ENCODE peak calls at places on chromosomes 4 and X, in five cellular contexts. One of them, this sample, is unnamed.
A peak's percentile ranks its signal among the peaks of the same experiment; 100 is the strongest.

GRCh38 chr4:100907465-100908454 is 389.9 kb upstream of the EMCN start:
- DNase-seq in CD8-positive, alpha-beta T cell: no peak
- DNase-seq in neural progenitor cell: no peak
- DNase-seq in ovary: no peak
- DNase-seq in lower lobe of right lung: no peak
- DNase-seq in this sample: no peak

GRCh38 chr4:152943673-152944072 is 7.5 kb downstream of the FHDC1 start:
- DNase-seq in CD8-positive, alpha-beta T cell: no peak
- DNase-seq in lower lobe of right lung: no peak
- DNase-seq in neural progenitor cell: no peak
- DNase-seq in ovary: no peak
- DNase-seq in this sample: no peak

GRCh38 chrX:153659268-153659667 is 12.3 kb downstream of the DUSP9 start:
- DNase-seq in neural progenitor cell: no peak
- DNase-seq in lower lobe of right lung: no peak
- DNase-seq in CD8-positive, alpha-beta T cell: no peak
- DNase-seq in ovary: no peak
- DNase-seq in this sample: no peak

GRCh38 chrX:17242470-17242869 is 132.5 kb upstream of the NHS start:
- DNase-seq in lower lobe of right lung: no peak
- DNase-seq in ovary: no peak
- DNase-seq in neural progenitor cell: peak; percentile 62
- DNase-seq in CD8-positive, alpha-beta T cell: no peak
- DNase-seq in this sample: peak; percentile 7

GRCh38 chr4:10666616-10667015 is 18.0 kb downstream of the CLNK start:
- DNase-seq in CD8-positive, alpha-beta T cell: no peak
- DNase-seq in neural progenitor cell: no peak
- DNase-seq in lower lobe of right lung: no peak
- DNase-seq in ovary: no peak
- DNase-seq in this sample: no peak

GRCh38 chr4:55554453-55555030 is 7.8 kb upstream of the CLOCK start:
- DNase-seq in lower lobe of right lung: no peak
- DNase-seq in ovary: no peak
- DNase-seq in neural progenitor cell: no peak
- DNase-seq in CD8-positive, alpha-beta T cell: no peak
- DNase-seq in this sample: no peak

GRCh38 chr4:78517050-78517652 is 34.4 kb upstream of the ANXA3 start:
- DNase-seq in CD8-positive, alpha-beta T cell: no peak
- DNase-seq in neural progenitor cell: peak; percentile 54
- DNase-seq in ovary: no peak
- DNase-seq in lower lobe of right lung: no peak
- DNase-seq in this sample: no peak

GRCh38 chr4:83699358-83699757 is 163.4 kb downstream of the GPAT3 start:
- DNase-seq in CD8-positive, alpha-beta T cell: no peak
- DNase-seq in neural progenitor cell: no peak
- DNase-seq in ovary: no peak
- DNase-seq in lower lobe of right lung: no peak
- DNase-seq in this sample: no peak

GRCh38 chr4:113445286-113445685 is 316.3 kb downstream of the CAMK2D start:
- DNase-seq in lower lobe of right lung: no peak
- DNase-seq in CD8-positive, alpha-beta T cell: no peak
- DNase-seq in ovary: peak; percentile 44
- DNase-seq in neural progenitor cell: no peak
- DNase-seq in this sample: no peak

GRCh38 chr4:94407846-94408245 is 43.9 kb upstream of the PDLIM5 start:
- DNase-seq in lower lobe of right lung: no peak
- DNase-seq in ovary: no peak
- DNase-seq in neural progenitor cell: no peak
- DNase-seq in CD8-positive, alpha-beta T cell: no peak
- DNase-seq in this sample: no peak

GRCh38 chr4:74674750-74675149 is 119.6 kb downstream of the BTC start:
- DNase-seq in CD8-positive, alpha-beta T cell: no peak
- DNase-seq in lower lobe of right lung: no peak
- DNase-seq in neural progenitor cell: no peak
- DNase-seq in ovary: no peak
- DNase-seq in this sample: no peak

GRCh38 chr4:177583000-177583399 is 140.8 kb upstream of the AGA start:
- DNase-seq in ovary: no peak
- DNase-seq in lower lobe of right lung: no peak
- DNase-seq in neural progenitor cell: no peak
- DNase-seq in CD8-positive, alpha-beta T cell: no peak
- DNase-seq in this sample: no peak

GRCh38 chrX:10174810-10175209 is 18.0 kb downstream of the CLCN4 start:
- DNase-seq in lower lobe of right lung: no peak
- DNase-seq in ovary: no peak
- DNase-seq in CD8-positive, alpha-beta T cell: no peak
- DNase-seq in neural progenitor cell: no peak
- DNase-seq in this sample: no peak

GRCh38 chrX:66110112-66110511 is 53.9 kb upstream of the HEPH start:
- DNase-seq in CD8-positive, alpha-beta T cell: no peak
- DNase-seq in lower lobe of right lung: no peak
- DNase-seq in ovary: no peak
- DNase-seq in neural progenitor cell: peak; percentile 9
- DNase-seq in this sample: no peak

GRCh38 chr4:94536649-94537464 is 85.1 kb downstream of the PDLIM5 start:
- DNase-seq in ovary: no peak
- DNase-seq in CD8-positive, alpha-beta T cell: no peak
- DNase-seq in neural progenitor cell: peak; percentile 19
- DNase-seq in lower lobe of right lung: no peak
- DNase-seq in this sample: no peak

GRCh38 chr4:26931961-26932360 is 71.3 kb downstream of the STIM2 start:
- DNase-seq in lower lobe of right lung: no peak
- DNase-seq in neural progenitor cell: no peak
- DNase-seq in ovary: no peak
- DNase-seq in CD8-positive, alpha-beta T cell: no peak
- DNase-seq in this sample: no peak

DNA sequence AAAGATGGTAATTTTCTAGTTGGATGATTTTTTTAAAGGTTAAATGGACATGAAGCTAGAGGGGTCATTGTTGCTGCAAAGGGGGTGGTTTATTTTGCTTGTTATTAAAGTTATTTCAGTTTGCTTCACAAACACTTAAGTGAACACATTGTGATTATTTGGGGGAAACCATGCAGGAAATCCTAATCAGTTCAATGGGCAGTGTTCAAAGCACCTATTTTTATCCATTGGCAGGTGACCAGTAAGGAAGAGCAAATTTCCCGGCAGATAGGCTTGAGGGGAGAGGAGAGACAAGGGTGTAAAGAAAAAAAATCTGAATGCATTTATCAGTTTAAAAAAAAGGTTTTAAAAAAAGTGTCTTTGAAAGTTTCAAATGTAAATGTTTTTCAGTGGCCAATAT is 17.6 kb downstream of the GPR174 start:
- DNase-seq in lower lobe of right lung: no peak
- DNase-seq in neural progenitor cell: no peak
- DNase-seq in CD8-positive, alpha-beta T cell: no peak
- DNase-seq in ovary: no peak
- DNase-seq in this sample: no peak
- H3K27ac ChIP-seq in lower lobe of right lung: no peak overlapping the region
- H3K27ac ChIP-seq in neural progenitor cell: no peak overlapping the region
- H3K27ac ChIP-seq in CD8-positive, alpha-beta T cell: peak overlapping the region; percentile 41
- H3K27ac ChIP-seq in ovary: no peak overlapping the region
- H3K27ac ChIP-seq in this sample: no peak overlapping the region

DNA sequence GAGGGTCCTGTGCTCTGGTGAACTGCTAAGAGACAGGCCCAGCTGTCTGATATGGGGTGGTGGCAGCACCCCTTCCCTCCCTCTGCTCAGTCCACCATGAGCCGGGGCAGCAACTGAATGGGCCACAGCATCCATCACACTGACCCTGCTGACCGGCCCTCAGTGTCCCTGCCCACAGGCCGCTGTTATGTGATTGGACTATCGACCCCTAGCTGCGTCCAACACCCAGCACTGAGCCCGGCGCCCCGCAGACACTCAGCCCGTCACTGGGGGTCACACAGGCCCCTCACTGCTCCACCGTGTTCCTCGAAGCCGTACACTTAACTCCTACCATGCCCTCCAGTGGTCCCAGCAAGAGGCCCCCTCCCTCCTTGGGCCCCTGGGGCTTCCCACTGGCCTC is 88.8 kb upstream of the PSAPL1 start:
- DNase-seq in CD8-positive, alpha-beta T cell: no peak
- DNase-seq in ovary: no peak
- DNase-seq in neural progenitor cell: no peak
- DNase-seq in lower lobe of right lung: no peak
- DNase-seq in this sample: no peak
- TF ChIP-seq CTCF in CD8-positive, alpha-beta T cell: no peak
- TF ChIP-seq CTCF in ovary: no peak
- TF ChIP-seq CTCF in neural progenitor cell: no peak
- TF ChIP-seq CTCF in lower lobe of right lung: no peak
- TF ChIP-seq CTCF in this sample: no peak

GRCh38 chr4:165794834-165795233 is 78.2 kb upstream of the TLL1 start:
- DNase-seq in neural progenitor cell: no peak
- DNase-seq in ovary: no peak
- DNase-seq in CD8-positive, alpha-beta T cell: no peak
- DNase-seq in lower lobe of right lung: no peak
- DNase-seq in this sample: no peak

GRCh38 chr4:165802452-165802851 is 70.6 kb upstream of the TLL1 start:
- DNase-seq in CD8-positive, alpha-beta T cell: no peak
- DNase-seq in ovary: no peak
- DNase-seq in lower lobe of right lung: no peak
- DNase-seq in neural progenitor cell: no peak
- DNase-seq in this sample: no peak

GRCh38 chr4:165803005-165803404 is 70.0 kb upstream of the TLL1 start:
- DNase-seq in CD8-positive, alpha-beta T cell: no peak
- DNase-seq in neural progenitor cell: no peak
- DNase-seq in lower lobe of right lung: no peak
- DNase-seq in ovary: no peak
- DNase-seq in this sample: no peak

GRCh38 chr4:165799384-165799815 is 73.6 kb upstream of the TLL1 start:
- DNase-seq in ovary: no peak
- DNase-seq in CD8-positive, alpha-beta T cell: no peak
- DNase-seq in neural progenitor cell: no peak
- DNase-seq in lower lobe of right lung: peak; percentile 38
- DNase-seq in this sample: no peak
- H3K4me3 ChIP-seq in ovary: no peak overlapping the region
- H3K4me3 ChIP-seq in CD8-positive, alpha-beta T cell: no peak overlapping the region
- H3K4me3 ChIP-seq in neural progenitor cell: no peak overlapping the region
- H3K4me3 ChIP-seq in lower lobe of right lung: no peak overlapping the region
- H3K4me3 ChIP-seq in this sample: no peak overlapping the region

GRCh38 chr4:142350886-142351285 is 495.2 kb downstream of the INPP4B start:
- DNase-seq in CD8-positive, alpha-beta T cell: no peak
- DNase-seq in ovary: no peak
- DNase-seq in lower lobe of right lung: no peak
- DNase-seq in neural progenitor cell: no peak
- DNase-seq in this sample: peak; percentile 36
- H3K27ac ChIP-seq in CD8-positive, alpha-beta T cell: no peak overlapping the region
- H3K27ac ChIP-seq in ovary: no peak overlapping the region
- H3K27ac ChIP-seq in lower lobe of right lung: peak overlapping the region; percentile 13
- H3K27ac ChIP-seq in neural progenitor cell: no peak overlapping the region
- H3K27ac ChIP-seq in this sample: no peak overlapping the region

GRCh38 chr4:121485190-121485804 is 104.5 kb upstream of the QRFPR start:
- DNase-seq in lower lobe of right lung: no peak
- DNase-seq in ovary: no peak
- DNase-seq in CD8-positive, alpha-beta T cell: peak; percentile 15
- DNase-seq in neural progenitor cell: no peak
- DNase-seq in this sample: no peak
- TF ChIP-seq CTCF in lower lobe of right lung: no peak
- TF ChIP-seq CTCF in ovary: no peak
- TF ChIP-seq CTCF in CD8-positive, alpha-beta T cell: no peak
- TF ChIP-seq CTCF in neural progenitor cell: no peak
- TF ChIP-seq CTCF in this sample: no peak

GRCh38 chrX:13732246-13733067 is 2.0 kb downstream of the TRAPPC2 start:
- DNase-seq in neural progenitor cell: no peak
- DNase-seq in lower lobe of right lung: no peak
- DNase-seq in CD8-positive, alpha-beta T cell: no peak
- DNase-seq in ovary: no peak
- DNase-seq in this sample: no peak
- H3K4me3 ChIP-seq in neural progenitor cell: no peak overlapping the region
- H3K4me3 ChIP-seq in lower lobe of right lung: no peak overlapping the region
- H3K4me3 ChIP-seq in CD8-positive, alpha-beta T cell: no peak overlapping the region
- H3K4me3 ChIP-seq in ovary: no peak overlapping the region
- H3K4me3 ChIP-seq in this sample: no peak overlapping the region

DNA sequence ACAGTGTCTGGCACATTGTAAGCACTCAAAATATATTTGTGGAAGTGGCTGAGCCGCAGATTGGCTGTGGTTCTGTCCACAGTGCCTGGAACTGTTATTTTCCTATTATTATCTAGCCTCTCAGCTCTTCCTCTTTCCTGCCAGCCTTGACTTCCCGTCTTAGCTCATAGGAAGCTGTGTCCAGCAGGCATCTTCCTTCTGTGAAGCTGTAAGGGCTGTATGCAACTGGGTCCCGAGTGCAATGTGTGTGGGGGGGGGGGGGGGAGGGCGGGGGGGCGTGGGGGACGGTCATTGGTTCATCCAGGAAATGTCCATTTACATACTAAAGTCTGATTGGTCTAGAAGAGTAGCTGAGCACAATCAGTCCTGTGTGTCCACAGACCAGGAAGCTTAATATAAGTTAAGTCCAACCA is 210.7 kb downstream of the PDGFRA start:
- DNase-seq in neural progenitor cell: peak; percentile 59
- DNase-seq in ovary: peak; percentile 11
- DNase-seq in CD8-positive, alpha-beta T cell: no peak
- DNase-seq in lower lobe of right lung: peak; percentile 47
- DNase-seq in this sample: no peak
- H3K27ac ChIP-seq in neural progenitor cell: no peak overlapping the region
- H3K27ac ChIP-seq in ovary: no peak overlapping the region
- H3K27ac ChIP-seq in CD8-positive, alpha-beta T cell: no peak overlapping the region
- H3K27ac ChIP-seq in lower lobe of right lung: peak overlapping the region; percentile 50
- H3K27ac ChIP-seq in this sample: no peak overlapping the region

This sample was measured in AG04450.